ENCODE peak calls at places on chromosomes 16 and 17, in seven cellular contexts. X, H, F, A, R, U and G are unnamed samples.
A peak's percentile ranks its signal among the peaks of the same experiment; 100 is the strongest.

GRCh38 chr16:31477220-31478216 is 5.4 kb upstream of the SLC5A2 start:
- DNase-seq in F (peak; percentile 82), A (no peak), X (no peak), H (no peak), R (peak; percentile 92), U (no peak), G (no peak)

GRCh38 chr17:57595942-57596695 is 149.0 kb downstream of the CCDC182 start:
- DNase-seq in U (no peak), R (no peak), F (no peak), A (no peak), H (no peak), X (no peak), G (no peak)

GRCh38 chr17:79951361-79952264 is 84.1 kb downstream of the TBC1D16 start:
- DNase-seq in H (peak; percentile 86), X (no peak), R (no peak), A (no peak), F (no peak), U (no peak), G (no peak)

GRCh38 chr16:69831212-69832123 is 69.3 kb downstream of the WWP2 start:
- DNase-seq in F (no peak), X (no peak), H (no peak), U (no peak), A (no peak), R (no peak), G (no peak)

GRCh38 chr16:68028996-68029395 is 5.9 kb downstream of the DUS2 start:
- DNase-seq in A (no peak), F (no peak), U (no peak), R (no peak), H (no peak), X (no peak), G (no peak)

GRCh38 chr16:1930338-1930720 is 12.1 kb upstream of the HS3ST6 start:
- DNase-seq in X (no peak), F (no peak), U (no peak), H (no peak), A (no peak), R (no peak), G (no peak)

GRCh38 chr16:76665571-76666275 is 388.5 kb downstream of the CNTNAP4 start:
- DNase-seq in A (no peak), X (no peak), F (no peak), U (no peak), H (peak; percentile 2), R (no peak), G (no peak)

GRCh38 chr16:88968589-88969280 is 8.3 kb downstream of the CBFA2T3 start:
- DNase-seq in X (no peak), U (no peak), F (no peak), A (no peak), H (no peak), R (no peak), G (no peak)

GRCh38 chr16:86594712-86595111 is 16.4 kb downstream of the FOXL1 start:
- DNase-seq in H (peak; percentile 39), X (no peak), R (no peak), U (no peak), A (no peak), F (no peak), G (no peak)

GRCh38 chr16:55830658-55831294 is 2.1 kb downstream of the CES1 start:
- DNase-seq in U (no peak), F (no peak), A (no peak), X (no peak), R (no peak), H (no peak), G (peak; percentile 46)

GRCh38 chr17:50056961-50057330 is 1.0 kb downstream of the ITGA3 start:
- DNase-seq in F (no peak), R (peak; percentile 69), H (peak; percentile 63), U (no peak), X (no peak), A (no peak), G (no peak)

GRCh38 chr17:73278049-73278464 is 16.4 kb upstream of the CPSF4L start:
- DNase-seq in A (no peak), F (no peak), R (no peak), U (no peak), X (no peak), H (no peak), G (no peak)

GRCh38 chr16:11612110-11612981 is 25.6 kb upstream of the LITAF start:
- DNase-seq in X (no peak), H (no peak), F (peak; percentile 95), A (no peak), R (peak; percentile 86), U (no peak), G (no peak)

GRCh38 chr16:48172682-48173081 is 16.9 kb upstream of the ABCC12 start:
- DNase-seq in H (no peak), A (no peak), R (no peak), F (no peak), X (no peak), U (no peak), G (no peak)

GRCh38 chr17:66347661-66348604 is 45.5 kb downstream of the PRKCA start:
- DNase-seq in R (peak; percentile 53), X (no peak), H (peak; percentile 47), A (no peak), F (peak; percentile 42), U (no peak), G (no peak)

GRCh38 chr16:8649829-8650554 is 24.4 kb upstream of the ABAT start:
- DNase-seq in F (no peak), H (no peak), U (no peak), R (no peak), A (no peak), X (no peak), G (no peak)

GRCh38 chr16:8656376-8656775 is 18.0 kb upstream of the ABAT start:
- DNase-seq in U (no peak), H (no peak), F (no peak), X (no peak), A (no peak), R (no peak), G (no peak)

GRCh38 chr16:8660841-8661301 is 13.5 kb upstream of the ABAT start:
- DNase-seq in R (peak; percentile 73), H (peak; percentile 53), U (no peak), F (peak; percentile 93), A (no peak), X (no peak), G (no peak)

DNA sequence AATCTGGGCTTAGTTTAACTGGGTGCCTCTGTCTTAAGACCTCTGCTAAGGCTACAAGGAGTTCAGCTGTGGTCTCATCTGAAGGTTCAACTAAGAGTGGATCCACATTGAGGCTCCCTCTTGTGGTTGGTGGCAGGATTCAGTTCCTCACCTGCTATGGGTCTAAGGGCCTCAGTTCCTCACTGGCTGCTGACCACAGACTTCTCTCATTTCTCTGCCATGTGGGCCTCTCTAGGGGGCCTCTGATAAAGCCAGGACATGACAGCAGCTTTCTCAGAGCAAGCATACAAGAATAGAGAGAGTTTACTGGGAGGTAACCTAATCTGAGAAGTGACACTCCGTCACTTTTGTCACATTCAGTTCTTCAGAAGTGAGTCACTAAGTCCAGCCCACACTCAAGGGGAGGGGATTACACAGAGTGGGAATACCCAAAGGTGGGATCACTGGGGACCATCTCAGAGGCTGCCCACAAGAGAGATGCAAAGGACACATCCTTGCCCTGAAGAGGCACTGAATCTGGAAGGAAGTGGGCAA is 19.2 kb upstream of the ABAT start:
- DNase-seq in F (peak; percentile 62), X (no peak), U (no peak), A (no peak), R (peak; percentile 52), H (peak; percentile 39), G (no peak)
- TF ChIP-seq CTCF in F (peak; percentile 62), X (peak; percentile 32), U (no peak), A (no peak), R (peak; percentile 24), H (peak; percentile 33), G (peak; percentile 49)

DNA sequence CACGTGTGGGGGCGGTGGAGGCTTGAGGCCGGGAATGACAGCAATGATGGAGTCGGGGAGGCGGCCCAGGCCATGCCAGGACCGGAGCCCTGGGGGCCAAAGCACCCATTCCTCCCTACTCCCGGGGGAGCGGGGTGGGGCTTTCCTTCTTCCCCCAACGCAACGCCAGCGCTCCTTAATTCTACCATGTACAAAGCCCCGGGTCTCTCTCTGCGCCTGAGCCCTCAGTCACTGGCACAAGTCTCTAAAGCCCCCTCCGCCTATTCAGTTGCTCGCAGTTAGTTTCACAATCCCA is 241 bp upstream of the RNF227 start:
- DNase-seq in U (no peak), X (no peak), R (no peak), F (no peak), A (no peak), H (no peak), G (no peak)
- TF ChIP-seq CTCF in U (no peak), X (no peak), R (no peak), F (no peak), A (no peak), H (no peak), G (no peak)

GRCh38 chr16:23432176-23433128 is 20.5 kb downstream of the COG7 start:
- DNase-seq in A (no peak), R (no peak), F (peak; percentile 22), X (no peak), H (no peak), U (no peak), G (no peak)
- TF ChIP-seq CTCF in A (no peak), R (no peak), F (peak; percentile 66), X (no peak), H (no peak), U (no peak), G (no peak)

GRCh38 chr16:24834459-24835335 is 11.1 kb upstream of the SLC5A11 start:
- DNase-seq in X (no peak), H (peak; percentile 64), F (peak; percentile 67), A (no peak), U (no peak), R (peak; percentile 83), G (no peak)
- TF ChIP-seq CTCF in X (peak; percentile 35), H (peak; percentile 73), F (peak; percentile 70), A (no peak), U (no peak), R (peak; percentile 77), G (peak; percentile 68)